ENCODE peak calls at places on chromosomes 11 and 22, in ten cellular contexts. D is chondrocyte, V is left ventricle myocardium inferior, X is MM.1S, Z is GM13977, N is omental fat pad, A is RWPE1, G is astrocyte of the spinal cord, J is ovary, T is AG09309. S is an unnamed sample.

GRCh38 chr11:130043575-130043974 is 26.1 kb upstream of the APLP2 start:
- DNase-seq in N (no peak), D (no peak), J (no peak), G (no peak), Z (no peak), T (no peak), X (no peak), V (no peak), A (no peak), S (no peak)

GRCh38 chr11:85590848-85591483 is 36.2 kb downstream of the DLG2 start:
- DNase-seq in A (peak), N (no peak), J (no peak), V (no peak), X (peak), G (peak), Z (peak), D (no peak), T (peak), S (no peak)

GRCh38 chr11:28674432-28675076 is 566.4 kb downstream of the METTL15 start:
- DNase-seq in Z (no peak), D (no peak), A (no peak), G (peak), V (no peak), X (no peak), N (no peak), J (no peak), T (peak), S (no peak)

GRCh38 chr22:24938741-24939341 is 7.7 kb downstream of the LHFPL7 start:
- DNase-seq in D (no peak), Z (peak), T (no peak), A (peak), V (no peak), X (peak), N (no peak), G (peak), J (no peak), S (no peak)

GRCh38 chr11:113385749-113386148 is 1.8 kb upstream of the ANKK1 start:
- DNase-seq in N (no peak), D (no peak), G (no peak), X (no peak), A (no peak), Z (no peak), V (no peak), J (no peak), T (no peak), S (no peak)

GRCh38 chr22:48261706-48262105 is 1499.3 kb downstream of the TBC1D22A start:
- DNase-seq in G (no peak), A (no peak), T (no peak), N (no peak), X (peak), V (no peak), J (no peak), Z (no peak), D (no peak), S (no peak)

GRCh38 chr22:50734343-50734771 is 3.6 kb upstream of the ACR start:
- DNase-seq in J (no peak), Z (no peak), A (no peak), V (no peak), G (no peak), X (no peak), D (no peak), N (peak), T (no peak), S (no peak)

GRCh38 chr22:36961626-36962025 is 48.2 kb downstream of the CSF2RB start:
- DNase-seq in T (no peak), G (no peak), N (no peak), D (no peak), J (no peak), Z (no peak), V (no peak), X (no peak), A (no peak), S (no peak)

GRCh38 chr11:9651899-9652748 is 11.8 kb upstream of the SWAP70 start:
- DNase-seq in N (no peak), J (no peak), D (no peak), Z (no peak), V (no peak), A (no peak), G (no peak), T (no peak), X (no peak), S (no peak)

GRCh38 chr11:69154211-69154913 is 1.4 kb upstream of the SMIM38 start:
- DNase-seq in Z (no peak), J (no peak), D (no peak), N (no peak), T (no peak), G (no peak), X (no peak), V (no peak), A (no peak), S (no peak)

GRCh38 chr22:28978158-28978557 is 83.5 kb downstream of the C22orf31 start:
- DNase-seq in J (no peak), V (peak), G (peak), N (peak), Z (no peak), T (no peak), A (peak), D (no peak), X (peak), S (no peak)

GRCh38 chr11:73243093-73243485 is 25.0 kb downstream of the P2RY2 start:
- DNase-seq in Z (no peak), T (no peak), V (no peak), N (no peak), A (no peak), J (peak), G (no peak), D (no peak), X (no peak), S (no peak)

GRCh38 chr11:69006816-69007215 is 6.2 kb downstream of the MRGPRF start:
- DNase-seq in G (no peak), T (no peak), A (no peak), D (no peak), N (no peak), J (no peak), Z (no peak), V (no peak), X (no peak), S (no peak)

GRCh38 chr11:121237686-121238658 is 54.6 kb upstream of the SC5D start:
- DNase-seq in A (no peak), V (no peak), T (peak), J (no peak), G (peak), X (no peak), D (no peak), Z (no peak), N (no peak), S (no peak)

GRCh38 chr11:109040303-109040702 is 375.4 kb downstream of the DDX10 start:
- DNase-seq in Z (no peak), J (no peak), G (no peak), N (no peak), T (no peak), D (no peak), V (no peak), X (no peak), A (no peak), S (no peak)

GRCh38 chr11:123560001-123560400 is 94.4 kb downstream of the SCN3B start:
- DNase-seq in N (no peak), A (no peak), V (peak), J (peak), G (peak), T (peak), X (no peak), D (no peak), Z (no peak), S (no peak)

GRCh38 chr11:133887692-133888332 is 42.5 kb upstream of the SPATA19 start:
- DNase-seq in X (no peak), A (no peak), V (no peak), G (no peak), Z (no peak), T (no peak), J (no peak), D (no peak), N (no peak), S (no peak)

GRCh38 chr11:75557649-75558494 is 4.2 kb upstream of the SERPINH1 start:
- DNase-seq in N (no peak), T (peak), G (peak), Z (no peak), V (no peak), A (no peak), X (no peak), J (peak), D (no peak), S (no peak)

GRCh38 chr11:27460158-27460565 is 12.4 kb downstream of the LGR4 start:
- DNase-seq in G (no peak), D (no peak), T (no peak), N (no peak), X (no peak), V (no peak), J (no peak), Z (no peak), A (no peak), S (no peak)

GRCh38 chr11:27485930-27486773 is 13.6 kb upstream of the LGR4 start:
- DNase-seq in A (no peak), G (peak), J (no peak), Z (no peak), V (no peak), N (no peak), X (peak), T (no peak), D (no peak), S (no peak)

DNA sequence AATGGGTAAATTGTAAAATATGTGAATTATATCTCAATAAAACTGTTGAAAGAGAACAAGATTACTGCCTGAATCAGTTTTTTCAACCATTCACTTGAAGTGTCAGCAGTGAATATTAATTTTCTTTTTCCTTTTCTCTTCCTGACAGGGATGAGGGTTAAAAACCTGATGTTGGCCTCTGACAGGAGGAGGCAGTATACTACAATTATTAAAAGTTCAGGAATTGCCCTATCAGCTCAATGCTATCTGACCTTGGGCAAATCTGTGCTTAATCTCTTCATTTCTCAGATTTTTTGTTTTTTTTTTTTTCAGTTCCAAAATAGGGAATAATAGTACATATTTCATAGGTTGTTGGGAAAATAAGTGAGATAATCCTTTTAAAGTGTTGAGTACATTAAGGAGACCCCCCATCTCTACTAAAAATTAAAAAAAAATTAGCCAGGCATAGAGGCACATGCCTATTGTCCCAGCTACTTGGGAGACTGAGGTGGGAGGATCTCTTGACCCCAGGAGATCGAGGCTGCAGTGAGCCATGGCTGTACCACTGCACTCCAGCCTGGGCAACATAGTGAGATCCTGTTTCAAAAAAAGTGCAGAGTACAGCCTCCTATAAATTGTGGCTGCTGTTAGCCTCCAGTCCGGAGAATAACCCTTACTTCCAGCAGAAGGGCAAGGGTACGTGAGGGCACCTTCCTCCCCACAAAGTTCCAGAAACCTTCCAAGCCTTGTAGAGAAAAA is 48.8 kb downstream of the TRIM44 start:
- DNase-seq in J (no peak), A (no peak), N (no peak), V (no peak), G (no peak), T (no peak), D (no peak), Z (no peak), X (no peak), S (no peak)
- TF ChIP-seq CTCF in J (no peak), A (no peak), N (no peak), V (peak), G (no peak), T (no peak), D (peak), Z (peak), X (no peak), S (no peak)

GRCh38 chr11:63023415-63023814 is 7.8 kb upstream of the SLC22A8 start:
- DNase-seq in N (no peak), J (no peak), D (no peak), V (no peak), X (no peak), A (no peak), Z (no peak), T (no peak), G (no peak), S (no peak)

GRCh38 chr11:63022422-63022821 is 6.8 kb upstream of the SLC22A8 start:
- DNase-seq in N (no peak), A (no peak), G (no peak), J (no peak), Z (no peak), V (no peak), D (no peak), X (no peak), T (no peak), S (no peak)

GRCh38 chr11:63023851-63024648 is 8.4 kb upstream of the SLC22A8 start:
- DNase-seq in A (peak), T (peak), N (peak), G (peak), Z (peak), V (peak), D (no peak), X (peak), J (peak), S (peak)

GRCh38 chr11:63019506-63019905 is 3.9 kb upstream of the SLC22A8 start:
- DNase-seq in T (no peak), N (no peak), A (no peak), J (no peak), G (no peak), X (no peak), D (no peak), Z (no peak), V (no peak), S (no peak)

DNA sequence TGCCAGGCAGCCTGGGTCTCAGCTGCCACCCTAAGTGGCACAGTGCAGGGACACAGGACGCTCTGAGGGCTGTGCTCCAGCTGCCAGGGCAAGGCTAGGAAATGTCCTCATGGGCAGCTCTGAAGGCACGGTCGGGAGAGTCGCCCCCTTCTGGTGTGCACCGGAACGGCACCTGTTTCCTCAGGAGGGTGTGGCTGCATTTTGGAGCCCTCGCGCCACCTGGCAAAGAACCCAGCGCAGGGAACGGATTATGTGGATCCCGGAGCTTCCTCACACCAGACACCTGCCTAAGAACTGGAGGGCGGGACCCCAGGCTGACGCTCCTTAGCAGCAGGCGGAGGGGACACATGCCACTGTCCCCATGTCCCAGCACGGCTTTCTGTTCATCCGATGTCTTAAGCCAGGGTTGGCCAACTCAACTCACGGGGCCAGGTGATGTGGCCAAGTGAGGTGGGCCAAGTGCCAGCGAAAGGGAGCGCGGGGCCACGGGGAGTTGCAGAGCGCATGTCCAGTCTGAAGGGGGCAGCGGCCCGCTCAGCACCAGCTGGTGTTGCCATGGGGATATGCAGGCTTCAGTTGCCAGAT is 5.1 kb upstream of the SLC22A8 start:
- DNase-seq in Z (no peak), X (peak), J (no peak), V (no peak), G (no peak), A (no peak), N (no peak), T (no peak), D (no peak), S (no peak)
- TF ChIP-seq CTCF in Z (peak), X (peak), J (no peak), V (peak), G (peak), A (peak), N (no peak), T (peak), D (peak), S (no peak)

GRCh38 chr22:40856513-40857308 is at the start of the genes ST13 and XPNPEP3:
- DNase-seq in X (peak), V (peak), G (peak), D (peak), J (peak), T (peak), Z (peak), N (peak), A (peak), S (peak)
- TF ChIP-seq CTCF in X (no peak), V (peak), G (peak), D (peak), J (peak), T (peak), Z (peak), N (no peak), A (no peak), S (no peak)

GRCh38 chr11:19714387-19715363 is 2.0 kb downstream of the NAV2 start:
- DNase-seq in J (peak), X (no peak), N (no peak), T (no peak), Z (no peak), G (peak), D (no peak), A (no peak), V (peak), S (no peak)
- TF ChIP-seq CTCF in J (no peak), X (no peak), N (no peak), T (no peak), Z (no peak), G (no peak), D (peak), A (no peak), V (no peak), S (no peak)

DNA sequence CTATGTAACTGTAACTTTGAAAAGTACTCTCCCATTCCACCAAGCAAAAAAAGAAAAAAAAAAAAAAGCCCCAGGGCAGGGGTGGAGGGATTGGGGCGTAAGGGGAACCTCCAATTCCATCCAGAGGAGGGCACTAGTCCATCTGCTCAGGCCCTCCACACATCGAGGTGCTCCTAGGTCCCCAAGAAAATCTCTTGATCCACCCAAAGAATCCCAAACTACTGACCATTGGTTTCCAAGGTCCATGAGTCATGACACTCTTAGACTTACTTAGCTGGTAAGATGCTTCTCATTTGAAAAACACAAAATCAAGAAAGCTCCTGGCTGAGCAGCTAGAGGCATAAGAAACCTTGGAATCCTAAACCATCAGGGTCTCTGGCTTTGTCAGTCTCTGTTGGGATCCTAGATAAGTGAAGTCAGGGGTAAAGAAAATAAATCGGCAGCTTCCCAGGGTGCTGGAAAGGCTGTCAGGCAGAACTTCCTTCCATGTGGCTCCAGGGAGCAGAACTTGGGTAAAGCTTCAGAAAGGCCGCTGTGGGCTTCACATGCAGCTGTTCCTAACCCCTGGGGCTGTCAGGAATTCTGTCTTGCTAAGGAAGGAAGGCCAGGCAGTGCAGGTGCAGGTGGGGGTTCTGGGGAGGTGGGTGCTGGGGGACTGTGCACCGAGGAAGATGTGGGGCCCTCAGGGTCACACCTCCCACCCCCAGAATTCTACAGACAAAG is 49.4 kb upstream of the ADA2 start:
- DNase-seq in A (no peak), N (no peak), Z (no peak), V (no peak), X (no peak), J (no peak), D (no peak), T (no peak), G (no peak), S (no peak)
- TF ChIP-seq CTCF in A (no peak), N (no peak), Z (peak), V (peak), X (peak), J (no peak), D (peak), T (no peak), G (peak), S (no peak)